ENCODE peak calls at places on chromosomes 2 and 18, in nine cellular contexts. Y is HFFc6, K is fibroblast of pulmonary artery, Q is lower lobe of right lung, E is left ventricle myocardium inferior, P is neural progenitor cell, B is stomach, X is fibroblast of the aortic adventitia, I is HL-60. G is an unnamed sample.
A peak's percentile ranks its signal among the peaks of the same experiment; 100 is the strongest.

GRCh38 chr2:1707771-1708351 is 36.5 kb downstream of the PXDN start:
- DNase-seq in I (no peak), Q (no peak), K (peak; percentile 99), P (peak; percentile 92), Y (peak; percentile 91), B (no peak), X (peak; percentile 98), E (peak; percentile 85), G (no peak)

GRCh38 chr2:90079374-90079773 is 1387.9 kb downstream of the RPIA start:
- DNase-seq in Y (no peak), K (no peak), E (no peak), B (no peak), I (no peak), Q (no peak), P (no peak), X (no peak), G (no peak)

GRCh38 chr2:203413796-203414195 is 85.6 kb downstream of the ABI2 start:
- DNase-seq in Y (no peak), E (no peak), P (no peak), B (no peak), I (no peak), K (no peak), Q (no peak), X (no peak), G (no peak)

GRCh38 chr18:45399643-45400042 is 215.6 kb upstream of the SLC14A2 start:
- DNase-seq in P (no peak), B (no peak), I (no peak), Q (no peak), Y (no peak), X (no peak), E (peak; percentile 45), K (no peak), G (no peak)

GRCh38 chr18:6476880-6477279 is 62.2 kb upstream of the L3MBTL4 start:
- DNase-seq in K (no peak), B (no peak), P (no peak), Q (no peak), E (no peak), Y (no peak), X (no peak), I (no peak), G (no peak)

GRCh38 chr2:36376319-36376765 is 20.8 kb downstream of the CRIM1 start:
- DNase-seq in Q (peak; percentile 70), K (peak; percentile 58), P (no peak), I (no peak), Y (no peak), E (peak; percentile 77), X (no peak), B (peak; percentile 84), G (no peak)

GRCh38 chr2:30200875-30201274 is 30.5 kb upstream of the LBH start:
- DNase-seq in E (no peak), X (no peak), Y (no peak), I (no peak), Q (no peak), P (no peak), K (no peak), B (peak; percentile 3), G (no peak)

GRCh38 chr2:159513745-159514144 is 102.6 kb downstream of the BAZ2B start:
- DNase-seq in I (no peak), K (no peak), Q (no peak), Y (no peak), X (no peak), P (no peak), E (no peak), B (no peak), G (no peak)

GRCh38 chr18:39453882-39454281 is 1888.3 kb upstream of the CELF4 start:
- DNase-seq in X (peak; percentile 62), Y (peak; percentile 25), E (no peak), Q (no peak), I (no peak), P (no peak), B (no peak), K (peak; percentile 95), G (no peak)

GRCh38 chr2:20942538-20943223 is 101.2 kb downstream of the APOB start:
- DNase-seq in P (no peak), B (no peak), Y (no peak), X (no peak), I (no peak), Q (no peak), K (no peak), E (no peak), G (no peak)

GRCh38 chr2:30465171-30465545 is 18.1 kb downstream of the LCLAT1 start:
- DNase-seq in Y (no peak), P (no peak), Q (no peak), K (no peak), B (no peak), I (no peak), E (no peak), X (no peak), G (no peak)

DNA sequence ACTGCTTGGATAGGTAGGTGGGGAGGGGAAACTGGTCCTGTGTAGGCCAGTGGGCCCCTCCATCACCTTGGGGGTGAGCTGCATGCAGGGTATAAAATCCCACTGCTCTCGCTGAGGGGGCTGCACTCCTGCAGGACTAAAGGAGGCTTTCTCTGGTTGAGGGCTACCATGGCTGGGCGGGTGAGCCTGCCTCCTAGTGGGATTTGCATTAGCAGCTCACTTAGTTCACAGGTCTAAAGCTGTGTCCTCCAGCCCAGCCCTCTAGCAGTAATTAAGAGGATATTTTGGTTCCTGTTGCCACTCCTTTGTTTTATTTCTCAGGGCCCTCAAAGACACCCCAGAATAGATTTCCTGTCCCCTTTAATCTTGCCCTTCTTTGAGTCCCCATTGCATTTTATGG is 24.6 kb downstream of the TMEM127 start:
- DNase-seq in K (no peak), E (no peak), I (no peak), B (no peak), Y (no peak), X (no peak), P (peak; percentile 46), Q (no peak), G (peak; percentile 22)
- TF ChIP-seq CTCF in K (no peak), E (no peak), I (no peak), B (no peak), Y (peak; percentile 15), X (no peak), P (peak; percentile 21), Q (no peak), G (no peak)

GRCh38 chr18:63422087-63422861 is at the start of gene VPS4B:
- DNase-seq in X (peak; percentile 99), Y (peak; percentile 99), B (peak; percentile 100), P (peak; percentile 100), Q (peak; percentile 99), I (peak; percentile 100), K (peak; percentile 100), E (peak; percentile 100), G (peak; percentile 100)

GRCh38 chr18:63421514-63421913 is 762 bp downstream of the VPS4B start:
- DNase-seq in X (peak; percentile 17), P (no peak), Y (no peak), K (peak; percentile 15), B (no peak), I (no peak), E (no peak), Q (no peak), G (no peak)

GRCh38 chr18:63427566-63427965 is 5.3 kb upstream of the VPS4B start:
- DNase-seq in X (no peak), E (no peak), K (no peak), I (no peak), B (no peak), Y (no peak), Q (no peak), P (no peak), G (no peak)

GRCh38 chr18:63422862-63423304 is 607 bp upstream of the VPS4B start:
- DNase-seq in E (no peak), Y (no peak), I (no peak), B (no peak), K (no peak), X (no peak), Q (peak; percentile 65), P (no peak), G (no peak)
- TF ChIP-seq CTCF in E (no peak), Y (peak; percentile 39), I (no peak), B (no peak), K (no peak), X (no peak), Q (no peak), P (peak; percentile 35), G (peak; percentile 57)

DNA sequence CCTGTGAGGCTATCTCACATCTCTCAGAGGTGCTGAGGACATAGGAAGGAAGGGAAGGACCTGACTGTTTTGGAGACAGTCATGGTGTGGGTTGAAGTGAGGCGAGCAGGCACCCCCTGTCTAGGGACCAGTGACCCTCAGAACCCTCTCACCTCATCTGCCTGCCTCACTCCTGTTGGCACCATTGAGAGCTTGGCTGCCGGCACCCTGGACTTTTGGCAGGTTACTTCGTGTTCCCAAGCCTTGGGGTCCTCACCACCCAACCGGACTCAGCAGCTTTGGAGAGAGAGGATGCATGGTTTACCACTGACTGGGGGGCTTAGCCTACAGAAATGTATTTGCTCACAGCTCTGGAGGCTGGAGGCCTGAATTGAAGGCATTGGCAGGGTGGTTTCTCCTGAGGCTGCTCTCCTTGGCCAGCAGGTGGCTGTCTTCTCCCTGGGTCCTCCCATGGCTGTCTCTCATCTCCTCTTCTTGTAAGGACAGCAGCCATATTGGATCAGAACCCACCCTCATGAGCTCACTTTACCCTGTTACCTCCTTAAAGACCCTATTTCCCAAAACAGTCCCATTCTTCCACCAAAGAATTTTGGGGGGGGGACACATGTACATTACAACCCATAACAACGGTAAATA is 142.0 kb downstream of the TSN start:
- DNase-seq in I (peak; percentile 8), K (peak; percentile 57), E (no peak), Y (peak; percentile 61), Q (no peak), P (peak; percentile 46), X (peak; percentile 16), B (no peak), G (no peak)
- TF ChIP-seq CTCF in I (peak; percentile 77), K (peak; percentile 61), E (peak; percentile 26), Y (peak; percentile 80), Q (no peak), P (peak; percentile 55), X (peak; percentile 34), B (no peak), G (peak; percentile 76)

GRCh38 chr2:237824085-237824484 is 25.5 kb downstream of the RBM44 start:
- DNase-seq in P (no peak), Q (no peak), I (no peak), X (no peak), E (no peak), K (no peak), Y (no peak), B (no peak), G (no peak)

GRCh38 chr2:237820421-237820820 is 21.8 kb downstream of the RBM44 start:
- DNase-seq in E (no peak), K (no peak), P (no peak), I (no peak), Q (no peak), B (no peak), Y (no peak), X (no peak), G (no peak)

GRCh38 chr2:237819231-237819630 is 20.7 kb downstream of the RBM44 start:
- DNase-seq in I (no peak), Q (no peak), E (no peak), B (no peak), Y (no peak), K (peak; percentile 29), P (no peak), X (peak; percentile 11), G (no peak)

GRCh38 chr2:237827421-237827987 is 28.9 kb downstream of the RBM44 start:
- DNase-seq in Q (no peak), B (no peak), K (no peak), I (no peak), Y (no peak), E (no peak), P (no peak), X (no peak), G (no peak)

DNA sequence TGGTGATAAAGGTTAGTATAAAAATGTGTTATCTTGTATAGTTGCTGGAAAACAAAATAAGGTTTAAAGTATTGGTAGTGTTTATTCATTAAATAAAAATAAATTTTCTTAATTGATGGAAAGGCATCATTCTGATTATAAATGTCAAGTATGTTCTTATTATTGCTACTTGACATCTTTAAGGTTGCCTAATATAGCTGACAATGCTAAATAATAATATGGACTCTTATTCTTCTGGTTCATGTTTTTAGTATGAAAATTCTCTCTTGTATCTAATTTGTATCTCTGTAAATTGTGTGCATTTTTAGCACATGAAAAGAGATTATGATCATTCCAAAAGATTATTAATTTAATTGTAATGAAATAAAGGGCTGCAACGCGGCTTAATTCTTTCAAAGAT is 25.0 kb downstream of the RBM44 start:
- DNase-seq in P (no peak), I (no peak), K (no peak), Q (no peak), X (no peak), Y (no peak), E (no peak), B (no peak), G (no peak)
- TF ChIP-seq CTCF in P (no peak), I (no peak), K (no peak), Q (no peak), X (no peak), Y (no peak), E (no peak), B (no peak), G (no peak)

G was measured in chondrocyte.